ENCODE peak calls at places on chromosomes 5 and 9, in seven cellular contexts. P is progenitor cell of endocrine pancreas; U is NCI-H69; Q is stimulated activated CD8-positive, alpha-beta memory T cell treated with anti-CD3 and anti-CD28 coated beads, Interleukin-2, amount 100 ng/mL, for 1 hour; S is germinal center; B is mesenchymal stem cell; O is GM13977. C is an unnamed sample.

GRCh38 chr9:95126739-95127138 is 190.8 kb downstream of the FANCC start:
- DNase-seq in P (no peak), U (no peak), Q (no peak), S (no peak), B (no peak), O (no peak), C (no peak)

GRCh38 chr5:179806250-179807045 is at the start of gene MGAT4B:
- DNase-seq in P (peak; percentile 48), U (peak; percentile 88), Q (no peak), S (peak; percentile 90), B (peak; percentile 70), O (peak; percentile 96), C (peak; percentile 72)

GRCh38 chr5:152113401-152113800 is 188.8 kb upstream of the GLRA1 start:
- DNase-seq in P (no peak), U (no peak), Q (no peak), S (no peak), B (no peak), O (peak; percentile 29), C (no peak)

GRCh38 chr5:136729901-136730355 is 364.6 kb upstream of the TRPC7 start:
- DNase-seq in P (no peak), U (peak; percentile 67), Q (no peak), S (no peak), B (peak; percentile 89), O (no peak), C (no peak)

GRCh38 chr9:10438955-10439354 is 173.8 kb downstream of the PTPRD start:
- DNase-seq in P (no peak), U (no peak), Q (no peak), S (no peak), B (peak; percentile 4), O (no peak), C (no peak)

GRCh38 chr9:135818718-135819475 is 88.4 kb downstream of the CAMSAP1 start:
- DNase-seq in P (no peak), U (no peak), Q (no peak), S (no peak), B (no peak), O (no peak), C (no peak)

GRCh38 chr5:95741458-95741857 is 10.3 kb downstream of the RHOBTB3 start:
- DNase-seq in P (no peak), U (no peak), Q (no peak), S (no peak), B (no peak), O (no peak), C (peak; percentile 68)

GRCh38 chr5:1167728-1168709 is 33.4 kb upstream of the SLC6A19 start:
- DNase-seq in P (peak; percentile 60), U (peak; percentile 82), Q (no peak), S (peak; percentile 77), B (peak; percentile 78), O (peak; percentile 90), C (peak; percentile 66)

GRCh38 chr9:130159057-130159456 is 13.1 kb upstream of the NCS1 start:
- DNase-seq in P (no peak), U (no peak), Q (no peak), S (no peak), B (no peak), O (no peak), C (no peak)

GRCh38 chr9:128669786-128670185 is 13.1 kb upstream of the DYNC2I2 start:
- DNase-seq in P (no peak), U (no peak), Q (no peak), S (no peak), B (no peak), O (no peak), C (no peak)

GRCh38 chr9:3916984-3917383 is 382.9 kb downstream of the GLIS3 start:
- DNase-seq in P (no peak), U (no peak), Q (no peak), S (no peak), B (peak; percentile 89), O (no peak), C (no peak)

GRCh38 chr5:980941-981340 is 27.7 kb upstream of the NKD2 start:
- DNase-seq in P (no peak), U (peak; percentile 39), Q (no peak), S (no peak), B (no peak), O (no peak), C (no peak)

GRCh38 chr9:438961-439768 is 224.5 kb downstream of the DOCK8 start:
- DNase-seq in P (no peak), U (no peak), Q (no peak), S (no peak), B (no peak), O (no peak), C (no peak)

GRCh38 chr5:6492934-6493333 is 44.3 kb downstream of the UBE2QL1 start:
- DNase-seq in P (no peak), U (no peak), Q (no peak), S (no peak), B (no peak), O (no peak), C (no peak)

GRCh38 chr5:125536582-125536981 is 790.1 kb upstream of the ZNF608 start:
- DNase-seq in P (no peak), U (no peak), Q (no peak), S (no peak), B (peak; percentile 46), O (no peak), C (no peak)

GRCh38 chr5:171616002-171616780 is 169.4 kb upstream of the SMIM23 start:
- DNase-seq in P (no peak), U (no peak), Q (no peak), S (no peak), B (no peak), O (no peak), C (peak; percentile 2)

GRCh38 chr5:138655530-138656245 is 80.5 kb upstream of the HSPA9 start:
- DNase-seq in P (no peak), U (no peak), Q (no peak), S (no peak), B (no peak), O (no peak), C (no peak)

GRCh38 chr5:137837741-137838389 is 29.8 kb upstream of the MYOT start:
- DNase-seq in P (no peak), U (no peak), Q (no peak), S (no peak), B (no peak), O (no peak), C (no peak)

GRCh38 chr5:53006920-53007890 is 18.1 kb downstream of the ITGA2 start:
- DNase-seq in P (no peak), U (no peak), Q (no peak), S (no peak), B (peak; percentile 54), O (no peak), C (no peak)

GRCh38 chr5:65027149-65027548 is 258.4 kb downstream of the CWC27 start:
- DNase-seq in P (no peak), U (peak; percentile 46), Q (no peak), S (no peak), B (no peak), O (no peak), C (peak; percentile 72)

GRCh38 chr9:77649109-77649812 is 1.1 kb upstream of the GNA14 start:
- DNase-seq in P (no peak), U (peak; percentile 57), Q (no peak), S (no peak), B (peak; percentile 28), O (no peak), C (peak; percentile 9)

GRCh38 chr5:56148453-56148971 is 84.6 kb downstream of the ANKRD55 start:
- DNase-seq in P (no peak), U (peak; percentile 30), Q (no peak), S (no peak), B (no peak), O (peak; percentile 65), C (peak; percentile 55)

GRCh38 chr5:171323007-171323406 is 14.0 kb downstream of the TLX3 start:
- DNase-seq in P (no peak), U (no peak), Q (no peak), S (no peak), B (no peak), O (no peak), C (no peak)

GRCh38 chr5:43646997-43647396 is 44.0 kb downstream of the NNT start:
- DNase-seq in P (no peak), U (no peak), Q (no peak), S (no peak), B (peak; percentile 25), O (no peak), C (no peak)

GRCh38 chr9:86983260-86984255 is 36.3 kb upstream of the GAS1 start:
- DNase-seq in P (no peak), U (no peak), Q (no peak), S (no peak), B (no peak), O (no peak), C (no peak)

GRCh38 chr5:1240496-1241260 is 15.5 kb downstream of the SLC6A18 start:
- DNase-seq in P (no peak), U (no peak), Q (no peak), S (no peak), B (no peak), O (no peak), C (no peak)

GRCh38 chr5:10018670-10019069 is 231.0 kb downstream of the ATPSCKMT start:
- DNase-seq in P (no peak), U (no peak), Q (no peak), S (no peak), B (peak; percentile 95), O (no peak), C (no peak)

GRCh38 chr9:93205045-93205768 is 21.3 kb downstream of the WNK2 start:
- DNase-seq in P (no peak), U (peak; percentile 80), Q (no peak), S (no peak), B (no peak), O (no peak), C (peak; percentile 18)

GRCh38 chr9:85310531-85311070 is 431.2 kb downstream of the AGTPBP1 start:
- DNase-seq in P (no peak), U (no peak), Q (no peak), S (no peak), B (no peak), O (no peak), C (peak; percentile 7)